ENCODE peak calls at places on chromosomes 16 and 17, in five cellular contexts. R is transverse colon, W is body of pancreas, X is A549, C is adrenal gland. N is an unnamed sample.

GRCh38 chr16:71626018-71626857 is at the start of gene MARVELD3:
- DNase-seq in R (peak; percentile 94), W (peak; percentile 97), X (no peak), C (peak; percentile 4), N (no peak)

GRCh38 chr16:17412221-17412620 is 58.5 kb downstream of the XYLT1 start:
- DNase-seq in R (no peak), W (peak; percentile 25), X (no peak), C (no peak), N (no peak)

GRCh38 chr16:16197966-16198365 is 25.3 kb downstream of the ABCC6 start:
- DNase-seq in R (no peak), W (no peak), X (no peak), C (no peak), N (no peak)

GRCh38 chr16:31480851-31481250 is 2.1 kb upstream of the SLC5A2 start:
- DNase-seq in R (peak; percentile 59), W (no peak), X (no peak), C (peak; percentile 70), N (peak; percentile 59)

GRCh38 chr17:72250206-72250605 is 129.4 kb downstream of the SOX9 start:
- DNase-seq in R (no peak), W (no peak), X (no peak), C (no peak), N (no peak)

GRCh38 chr17:77465358-77466041 is 324.7 kb downstream of the SEC14L1 start:
- DNase-seq in R (peak; percentile 80), W (no peak), X (no peak), C (peak; percentile 67), N (no peak)

GRCh38 chr17:80855196-80855967 is 136.3 kb upstream of the CHMP6 start:
- DNase-seq in R (peak; percentile 5), W (no peak), X (no peak), C (no peak), N (no peak)

GRCh38 chr16:89502319-89502843 is 5.8 kb upstream of the SPG7 start:
- DNase-seq in R (peak; percentile 77), W (peak; percentile 84), X (peak; percentile 95), C (no peak), N (no peak)

GRCh38 chr17:40556884-40557414 is 8.3 kb downstream of the CCR7 start:
- DNase-seq in R (no peak), W (no peak), X (no peak), C (peak; percentile 37), N (no peak)

GRCh38 chr17:8894673-8895578 is 27.5 kb upstream of the PIK3R6 start:
- DNase-seq in R (peak; percentile 53), W (peak; percentile 66), X (peak; percentile 78), C (peak; percentile 76), N (no peak)

GRCh38 chr17:35423761-35424160 is 8.5 kb downstream of the SLFN12 start:
- DNase-seq in R (no peak), W (no peak), X (no peak), C (no peak), N (no peak)

GRCh38 chr17:57735707-57736106 is 9.4 kb downstream of the CCDC182 start:
- DNase-seq in R (no peak), W (no peak), X (peak; percentile 42), C (peak; percentile 34), N (no peak)

GRCh38 chr16:8619671-8620370 is 1.7 kb upstream of the METTL22 start:
- DNase-seq in R (no peak), W (no peak), X (no peak), C (no peak), N (no peak)

GRCh38 chr17:58335779-58336455 is 7.3 kb upstream of the TSPOAP1 start:
- DNase-seq in R (peak; percentile 70), W (no peak), X (no peak), C (peak; percentile 53), N (no peak)

GRCh38 chr16:17070882-17071592 is 399.7 kb downstream of the XYLT1 start:
- DNase-seq in R (peak; percentile 76), W (peak; percentile 26), X (peak; percentile 6), C (peak; percentile 40), N (peak; percentile 30)

GRCh38 chr17:49549311-49549605 is 26.4 kb upstream of the NXPH3 start:
- DNase-seq in R (no peak), W (no peak), X (no peak), C (no peak), N (no peak)

GRCh38 chr17:50184057-50184456 is 17.4 kb downstream of the COL1A1 start:
- DNase-seq in R (no peak), W (no peak), X (no peak), C (no peak), N (no peak)

GRCh38 chr17:82869536-82869935 is 29.7 kb upstream of the ZNF750 start:
- DNase-seq in R (no peak), W (no peak), X (no peak), C (no peak), N (no peak)

GRCh38 chr17:81335388-81336157 is 40.5 kb upstream of the SLC38A10 start:
- DNase-seq in R (peak; percentile 78), W (no peak), X (peak; percentile 58), C (no peak), N (no peak)

GRCh38 chr17:51901242-51901641 is 257.3 kb downstream of the CA10 start:
- DNase-seq in R (no peak), W (no peak), X (no peak), C (no peak), N (no peak)

GRCh38 chr17:19384723-19385391 is 2.1 kb downstream of the MFAP4 start:
- DNase-seq in R (peak; percentile 84), W (no peak), X (no peak), C (peak; percentile 82), N (peak; percentile 95)

GRCh38 chr16:79381552-79382042 is 218.9 kb downstream of the MAF start:
- DNase-seq in R (no peak), W (no peak), X (no peak), C (peak; percentile 23), N (no peak)

GRCh38 chr16:82091225-82091624 is 56.2 kb downstream of the HSD17B2 start:
- DNase-seq in R (no peak), W (no peak), X (no peak), C (no peak), N (no peak)

GRCh38 chr16:6160303-6160702 is 1062.7 kb upstream of the EEF2KMT start:
- DNase-seq in R (no peak), W (no peak), X (no peak), C (no peak), N (no peak)

GRCh38 chr16:379961-380836 is 1.6 kb downstream of the PGAP6 start:
- DNase-seq in R (no peak), W (no peak), X (no peak), C (no peak), N (no peak)

GRCh38 chr17:30191072-30191471 is 44.4 kb downstream of the SLC6A4 start:
- DNase-seq in R (no peak), W (no peak), X (no peak), C (no peak), N (no peak)

GRCh38 chr17:30200086-30200485 is 35.4 kb downstream of the SLC6A4 start:
- DNase-seq in R (no peak), W (no peak), X (no peak), C (peak; percentile 51), N (no peak)

GRCh38 chr17:30199600-30199999 is 35.9 kb downstream of the SLC6A4 start:
- DNase-seq in R (no peak), W (no peak), X (no peak), C (no peak), N (no peak)

GRCh38 chr17:30197416-30197815 is 38.1 kb downstream of the SLC6A4 start:
- DNase-seq in R (no peak), W (no peak), X (no peak), C (no peak), N (no peak)

DNA sequence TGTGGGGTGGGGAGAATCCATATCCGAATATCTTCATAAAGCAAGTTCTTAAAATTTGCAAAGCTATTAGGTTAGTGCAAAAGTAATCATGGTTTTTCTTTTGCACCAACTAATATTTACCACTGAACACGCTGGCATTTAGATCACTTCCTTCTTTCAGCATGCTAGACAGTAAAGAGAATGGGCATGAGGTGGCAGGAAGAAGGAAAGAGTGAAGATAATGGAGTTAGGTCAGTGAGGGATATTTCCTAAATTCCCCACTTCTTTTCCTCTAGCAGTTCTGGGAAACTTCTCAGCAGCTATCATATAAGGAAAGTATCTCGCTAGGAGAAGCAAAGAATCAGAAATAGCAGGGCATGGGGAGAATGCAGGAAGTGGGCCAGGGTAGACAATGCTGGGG is 39.0 kb downstream of the SLC6A4 start:
- DNase-seq in R (no peak), W (no peak), X (no peak), C (no peak), N (no peak)
- TF ChIP-seq POLR2A in R (no peak), W (no peak), X (no peak), C (no peak), N (no peak)

GRCh38 chr17:4533522-4534502 is 21.4 kb downstream of the MYBBP1A start:
- DNase-seq in R (peak; percentile 59), W (no peak), X (peak; percentile 53), C (no peak), N (no peak)

GRCh38 chr17:4532860-4533521 is 22.2 kb downstream of the MYBBP1A start:
- DNase-seq in R (no peak), W (no peak), X (no peak), C (no peak), N (no peak)

GRCh38 chr17:4535667-4536258 is 19.4 kb downstream of the MYBBP1A start:
- DNase-seq in R (no peak), W (no peak), X (no peak), C (no peak), N (no peak)

GRCh38 chr17:4534928-4535666 is 20.1 kb downstream of the MYBBP1A start:
- DNase-seq in R (no peak), W (no peak), X (no peak), C (no peak), N (no peak)

GRCh38 chr17:4534515-4534914 is 20.7 kb downstream of the MYBBP1A start:
- DNase-seq in R (no peak), W (no peak), X (no peak), C (no peak), N (no peak)
- H3K4me1 ChIP-seq in R (peaks cover 22% of the 10 kb centered on the region), W (no peaks in the 10 kb centered on the region), X (peaks cover 20% of the 10 kb centered on the region), C (peaks cover 10% of the 10 kb centered on the region), N (no peaks in the 10 kb centered on the region)

DNA sequence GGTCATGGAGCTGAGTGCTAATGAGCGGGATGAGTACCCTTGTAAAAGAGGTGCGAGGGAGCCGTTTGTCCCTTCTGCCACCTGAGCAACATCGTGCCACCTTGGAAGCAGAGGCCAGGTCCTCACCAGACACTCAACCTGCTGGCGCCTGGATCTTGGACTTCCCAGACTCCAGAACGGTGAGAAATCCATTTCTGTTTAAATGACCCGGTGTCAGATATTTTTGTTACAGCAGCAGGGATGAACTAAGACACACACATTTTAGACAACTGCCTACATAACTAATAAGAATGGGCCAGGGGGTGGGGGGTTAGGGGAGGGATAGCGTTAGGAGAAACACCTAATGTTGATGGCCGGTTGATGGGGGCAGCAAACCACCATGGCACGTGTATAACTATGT is 60.4 kb upstream of the DNAH17 start:
- DNase-seq in R (no peak), W (no peak), X (no peak), C (no peak), N (no peak)
- TF ChIP-seq POLR2A in R (no peak), W (no peak), X (no peak), C (no peak), N (no peak)

GRCh38 chr17:41656249-41657023 is 32.1 kb upstream of the KRT17 start:
- DNase-seq in R (no peak), W (no peak), X (no peak), C (no peak), N (no peak)

GRCh38 chr17:41654134-41654907 is 29.9 kb upstream of the KRT17 start:
- DNase-seq in R (peak; percentile 95), W (peak; percentile 38), X (peak; percentile 79), C (no peak), N (no peak)

GRCh38 chr17:41655611-41656111 is 31.3 kb upstream of the KRT17 start:
- DNase-seq in R (peak; percentile 94), W (peak; percentile 45), X (peak; percentile 51), C (no peak), N (no peak)

GRCh38 chr17:41653421-41654133 is 29.2 kb upstream of the KRT17 start:
- DNase-seq in R (no peak), W (no peak), X (no peak), C (no peak), N (no peak)

GRCh38 chr17:41654908-41655607 is 30.7 kb upstream of the KRT17 start:
- DNase-seq in R (no peak), W (no peak), X (no peak), C (no peak), N (no peak)
- H3K4me1 ChIP-seq in R (peaks cover 60% of the 10 kb centered on the region), W (peaks cover 32% of the 10 kb centered on the region), X (peaks cover 38% of the 10 kb centered on the region), C (no peaks in the 10 kb centered on the region), N (no peaks in the 10 kb centered on the region)

N was measured in uterus.